ENCODE peak calls at places on chromosomes 16 and 17, in seven cellular contexts. R, Z, O, E, G, V and N are unnamed samples.

GRCh38 chr16:74297296-74297665 is 667 bp downstream of the PSMD7 start:
- DNase-seq in R (peak; percentile 48), Z (no peak), O (peak; percentile 44), E (peak; percentile 28), G (peak; percentile 4), V (no peak), N (no peak)

GRCh38 chr17:49230636-49231562 is at the start of gene PHOSPHO1:
- DNase-seq in R (peak; percentile 83), Z (peak; percentile 40), O (peak; percentile 82), E (peak; percentile 92), G (peak; percentile 81), V (peak; percentile 4), N (no peak)

GRCh38 chr16:13110124-13110796 is 208.9 kb downstream of the SHISA9 start:
- DNase-seq in R (no peak), Z (no peak), O (no peak), E (no peak), G (no peak), V (no peak), N (peak; percentile 55)

GRCh38 chr16:8962393-8963009 is 1.2 kb downstream of the USP7 start:
- DNase-seq in R (peak; percentile 83), Z (no peak), O (peak; percentile 10), E (peak; percentile 59), G (peak; percentile 71), V (no peak), N (no peak)

GRCh38 chr17:28473542-28473941 is at the start of gene SLC13A2:
- DNase-seq in R (no peak), Z (no peak), O (no peak), E (no peak), G (no peak), V (no peak), N (no peak)

GRCh38 chr17:83010323-83011200 is 68.8 kb upstream of the METRNL start:
- DNase-seq in R (no peak), Z (no peak), O (no peak), E (no peak), G (no peak), V (no peak), N (no peak)

GRCh38 chr17:28335959-28336871 is 654 bp downstream of the TNFAIP1 start:
- DNase-seq in R (peak; percentile 56), Z (peak; percentile 14), O (peak; percentile 95), E (no peak), G (no peak), V (peak; percentile 74), N (peak; percentile 79)

GRCh38 chr17:22171631-22172030 is 479.3 kb downstream of the KCNJ18 start:
- DNase-seq in R (no peak), Z (no peak), O (no peak), E (no peak), G (no peak), V (no peak), N (no peak)

GRCh38 chr16:80716564-80717139 is 87.7 kb downstream of the CDYL2 start:
- DNase-seq in R (no peak), Z (no peak), O (no peak), E (no peak), G (no peak), V (no peak), N (no peak)

GRCh38 chr17:45393477-45393876 is 39.2 kb downstream of the ARHGAP27 start:
- DNase-seq in R (no peak), Z (no peak), O (no peak), E (no peak), G (no peak), V (no peak), N (no peak)

GRCh38 chr17:37024181-37024637 is 75.5 kb downstream of the AATF start:
- DNase-seq in R (no peak), Z (no peak), O (no peak), E (no peak), G (no peak), V (no peak), N (no peak)

GRCh38 chr16:77437859-77438258 is 3.0 kb upstream of the ADAMTS18 start:
- DNase-seq in R (no peak), Z (no peak), O (no peak), E (no peak), G (no peak), V (no peak), N (no peak)